ENCODE peak calls at places on chromosomes 3 and 15, in nine cellular contexts. F is dermis microvascular lymphatic vessel endothelial cell; K is stimulated activated CD8-positive, alpha-beta memory T cell treated with anti-CD3 and anti-CD28 coated beads, Interleukin-7, amount 100 ng/mL, for 24 hours; M is mucosa of gallbladder; Q is NCI-H510A; E is NCI-H345; B is stimulated activated CD4-positive, alpha-beta T cell treated with anti-CD3 and anti-CD28 coated beads, Interleukin-4, amount 100 ng/mL, for 24 hours; H is C1 segment of cervical spinal cord; A is NCI-H1105. G is an unnamed sample.

GRCh38 chr3:89571707-89572106 is 464.3 kb downstream of the EPHA3 start:
- DNase-seq in F (no peak), K (no peak), M (peak; percentile 25), Q (no peak), E (no peak), B (no peak), H (no peak), A (no peak), G (no peak)

GRCh38 chr3:53821631-53822068 is 24.6 kb downstream of the CHDH start:
- DNase-seq in F (no peak), K (no peak), M (no peak), Q (peak; percentile 48), E (peak; percentile 64), B (no peak), H (no peak), A (no peak), G (no peak)

GRCh38 chr3:147410126-147410517 is 957 bp downstream of the ZIC1 start:
- DNase-seq in F (no peak), K (no peak), M (no peak), Q (no peak), E (no peak), B (no peak), H (no peak), A (no peak), G (no peak)

GRCh38 chr3:71450985-71451560 is 132.5 kb downstream of the FOXP1 start:
- DNase-seq in F (no peak), K (no peak), M (no peak), Q (no peak), E (no peak), B (no peak), H (no peak), A (no peak), G (no peak)

GRCh38 chr3:163929253-163929652 is 1149.0 kb downstream of the SI start:
- DNase-seq in F (no peak), K (no peak), M (no peak), Q (no peak), E (no peak), B (no peak), H (no peak), A (no peak), G (no peak)

GRCh38 chr3:15287565-15288330 is 44.6 kb downstream of the SH3BP5 start:
- DNase-seq in F (no peak), K (no peak), M (peak; percentile 81), Q (no peak), E (no peak), B (no peak), H (no peak), A (no peak), G (no peak)

GRCh38 chr3:61250784-61251173 is 473 bp downstream of the FHIT start:
- DNase-seq in F (no peak), K (no peak), M (peak; percentile 19), Q (no peak), E (peak; percentile 7), B (peak; percentile 16), H (no peak), A (no peak), G (no peak)

GRCh38 chr3:63684081-63684480 is 31.6 kb downstream of the SNTN start:
- DNase-seq in F (no peak), K (no peak), M (no peak), Q (no peak), E (no peak), B (no peak), H (no peak), A (no peak), G (no peak)

GRCh38 chr3:128276151-128276445 is 122.8 kb downstream of the EEFSEC start:
- DNase-seq in F (no peak), K (no peak), M (no peak), Q (no peak), E (no peak), B (no peak), H (no peak), A (no peak), G (no peak)

GRCh38 chr15:66130496-66131014 is 123.0 kb downstream of the MEGF11 start:
- DNase-seq in F (no peak), K (no peak), M (no peak), Q (no peak), E (no peak), B (no peak), H (no peak), A (no peak), G (no peak)

GRCh38 chr15:40493089-40493840 is 22.5 kb downstream of the CHST14 start:
- DNase-seq in F (no peak), K (no peak), M (no peak), Q (no peak), E (no peak), B (peak; percentile 79), H (no peak), A (no peak), G (no peak)

GRCh38 chr15:25670025-25670554 is 193.0 kb downstream of the ATP10A start:
- DNase-seq in F (no peak), K (no peak), M (peak; percentile 54), Q (no peak), E (no peak), B (no peak), H (peak; percentile 88), A (no peak), G (no peak)

GRCh38 chr15:73844356-73844755 is 29.0 kb upstream of the TBC1D21 start:
- DNase-seq in F (no peak), K (no peak), M (no peak), Q (no peak), E (no peak), B (no peak), H (no peak), A (no peak), G (no peak)

GRCh38 chr15:76517910-76518309 is 181.3 kb downstream of the ISL2 start:
- DNase-seq in F (no peak), K (no peak), M (no peak), Q (no peak), E (no peak), B (no peak), H (no peak), A (no peak), G (no peak)

GRCh38 chr15:99632521-99632920 is 66.7 kb downstream of the MEF2A start:
- DNase-seq in F (no peak), K (no peak), M (no peak), Q (no peak), E (no peak), B (no peak), H (no peak), A (no peak), G (no peak)

GRCh38 chr15:60520041-60520824 is 41.3 kb upstream of the ICE2 start:
- DNase-seq in F (no peak), K (no peak), M (no peak), Q (no peak), E (no peak), B (peak; percentile 19), H (no peak), A (no peak), G (no peak)

GRCh38 chr15:43105077-43105769 is 615 bp downstream of the UBR1 start:
- DNase-seq in F (no peak), K (no peak), M (peak; percentile 11), Q (no peak), E (peak; percentile 3), B (peak; percentile 22), H (no peak), A (peak; percentile 2), G (peak; percentile 27)

GRCh38 chr3:106401666-106402319 is 533.0 kb upstream of the CBLB start:
- DNase-seq in F (no peak), K (no peak), M (no peak), Q (no peak), E (no peak), B (no peak), H (no peak), A (peak; percentile 53), G (no peak)

GRCh38 chr3:126851382-126851781 is 131.5 kb upstream of the PLXNA1 start:
- DNase-seq in F (no peak), K (no peak), M (no peak), Q (no peak), E (no peak), B (no peak), H (no peak), A (no peak), G (no peak)

GRCh38 chr3:99920530-99921376 is 103.1 kb downstream of the CMSS1 start:
- DNase-seq in F (peak; percentile 57), K (no peak), M (peak; percentile 67), Q (peak; percentile 21), E (no peak), B (no peak), H (peak; percentile 13), A (no peak), G (no peak)

GRCh38 chr3:100682056-100682853 is 27.0 kb upstream of the TFG start:
- DNase-seq in F (no peak), K (no peak), M (peak; percentile 42), Q (no peak), E (no peak), B (no peak), H (no peak), A (no peak), G (no peak)

GRCh38 chr3:57597973-57598351 is 818 bp upstream of the ARF4 start:
- DNase-seq in F (peak; percentile 11), K (no peak), M (no peak), Q (no peak), E (no peak), B (no peak), H (no peak), A (no peak), G (no peak)

GRCh38 chr3:20104167-20104661 is 64.0 kb downstream of the KAT2B start:
- DNase-seq in F (no peak), K (peak; percentile 30), M (no peak), Q (no peak), E (no peak), B (peak; percentile 57), H (no peak), A (no peak), G (no peak)

G was measured in omental fat pad.